ENCODE peak calls at places on chromosome 9, in four cellular contexts. Z is mesendoderm, I is H9, B is H1. F is an unnamed sample.

GRCh38 chr9:73080110-73080683 is 71.5 kb upstream of the ANXA1 start:
- DNase-seq in Z (peak), I (peak), B (no peak), F (no peak)

GRCh38 chr9:33798545-33798944 is 3.2 kb downstream of the PRSS3 start:
- DNase-seq in B (no peak), Z (no peak), I (no peak), F (no peak)

GRCh38 chr9:19522558-19522957 is 113.7 kb downstream of the ACER2 start:
- DNase-seq in I (no peak), B (no peak), Z (no peak), F (no peak)

GRCh38 chr9:15227491-15227890 is 79.5 kb downstream of the TTC39B start:
- DNase-seq in I (no peak), Z (no peak), B (no peak), F (no peak)

GRCh38 chr9:83620841-83621636 is 1.9 kb upstream of the IDNK start:
- DNase-seq in Z (peak), I (peak), B (peak), F (peak)

GRCh38 chr9:113770396-113770795 is 105.7 kb upstream of the ZNF618 start:
- DNase-seq in B (no peak), Z (no peak), I (no peak), F (peak)

GRCh38 chr9:113509463-113509862 is 45.9 kb downstream of the RGS3 start:
- DNase-seq in Z (no peak), B (no peak), I (no peak), F (peak)

GRCh38 chr9:95092321-95093072 is 225.0 kb downstream of the FANCC start:
- DNase-seq in B (no peak), Z (no peak), I (no peak), F (peak)

GRCh38 chr9:134066923-134067851 is 639 bp downstream of the BRD3 start:
- DNase-seq in I (no peak), B (no peak), Z (peak), F (peak)

GRCh38 chr9:135793221-135794056 is 91.5 kb downstream of the KCNT1 start:
- DNase-seq in B (no peak), Z (no peak), I (no peak), F (no peak)

GRCh38 chr9:16830806-16831205 is 39.7 kb downstream of the BNC2 start:
- DNase-seq in I (no peak), B (no peak), Z (no peak), F (no peak)

GRCh38 chr9:111393971-111394370 is 63.9 kb upstream of the OR2K2 start:
- DNase-seq in Z (no peak), I (no peak), B (no peak), F (no peak)

GRCh38 chr9:107704791-107705190 is 215.2 kb upstream of the KLF4 start:
- DNase-seq in I (no peak), B (no peak), Z (no peak), F (no peak)

GRCh38 chr9:16637218-16637617 is 233.3 kb downstream of the BNC2 start:
- DNase-seq in I (no peak), B (no peak), Z (no peak), F (peak)

GRCh38 chr9:15377625-15378252 is 44.9 kb upstream of the SNAPC3 start:
- DNase-seq in I (no peak), B (no peak), Z (peak), F (no peak)

GRCh38 chr9:26131891-26132290 is 453.6 kb upstream of the TUSC1 start:
- DNase-seq in Z (no peak), I (no peak), B (no peak), F (peak)

GRCh38 chr9:70566066-70566465 is 151.6 kb upstream of the KLF9 start:
- DNase-seq in B (no peak), Z (no peak), I (no peak), F (no peak)

GRCh38 chr9:734831-735511 is 106.5 kb upstream of the DMRT1 start:
- DNase-seq in I (no peak), Z (no peak), B (no peak), F (peak)

GRCh38 chr9:78297672-78297961 is 692 bp downstream of the PSAT1 start:
- DNase-seq in I (no peak), Z (no peak), B (no peak), F (peak)

GRCh38 chr9:100098241-100098886 is 436 bp downstream of the ERP44 start:
- DNase-seq in B (peak), I (peak), Z (peak), F (peak)

GRCh38 chr9:97852001-97852398 is 1.0 kb upstream of the FOXE1 start:
- DNase-seq in I (peak), B (peak), Z (no peak), F (no peak)

GRCh38 chr9:13786131-13786530 is 506.6 kb upstream of the MPDZ start:
- DNase-seq in B (no peak), Z (no peak), I (no peak), F (peak)

GRCh38 chr9:21381752-21382339 is 3.4 kb downstream of the IFNA2 start:
- DNase-seq in I (no peak), B (no peak), Z (peak), F (no peak)

GRCh38 chr9:13863112-13863511 is 450.8 kb downstream of the NFIB start:
- DNase-seq in Z (no peak), I (no peak), B (no peak), F (peak)

GRCh38 chr9:136484153-136485048 is 1.6 kb upstream of the SEC16A start:
- DNase-seq in I (no peak), B (no peak), Z (no peak), F (no peak)

DNA sequence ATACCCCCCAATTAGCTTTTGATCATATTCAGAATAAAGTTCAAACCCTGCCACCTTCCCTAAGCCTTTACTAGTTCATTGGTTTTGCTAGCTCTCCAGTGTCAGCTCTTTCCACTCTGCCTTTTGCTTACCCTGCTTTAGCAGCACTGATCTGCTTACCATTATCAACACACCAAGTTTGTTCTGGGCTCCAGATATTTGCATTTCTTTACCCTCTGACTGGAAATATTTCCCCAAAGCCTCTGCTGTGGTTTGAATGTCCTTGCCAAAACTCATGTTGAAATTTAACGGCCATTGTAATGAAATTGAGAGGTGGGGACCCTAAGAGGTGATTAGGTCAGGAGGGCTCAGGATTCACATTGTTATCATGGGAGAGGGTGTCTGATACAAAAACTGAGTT is 99.5 kb downstream of the GCNT1 start:
- DNase-seq in I (no peak), B (no peak), Z (no peak), F (no peak)
- H4K5ac ChIP-seq in I (no peak), B (no peak), Z (no peak), F (no peak)

GRCh38 chr9:126239515-126239914 is 87.1 kb upstream of the MVB12B start:
- DNase-seq in B (no peak), I (no peak), Z (no peak), F (no peak)
- H4K5ac ChIP-seq in B (no peak), I (no peak), Z (no peak), F (no peak)

DNA sequence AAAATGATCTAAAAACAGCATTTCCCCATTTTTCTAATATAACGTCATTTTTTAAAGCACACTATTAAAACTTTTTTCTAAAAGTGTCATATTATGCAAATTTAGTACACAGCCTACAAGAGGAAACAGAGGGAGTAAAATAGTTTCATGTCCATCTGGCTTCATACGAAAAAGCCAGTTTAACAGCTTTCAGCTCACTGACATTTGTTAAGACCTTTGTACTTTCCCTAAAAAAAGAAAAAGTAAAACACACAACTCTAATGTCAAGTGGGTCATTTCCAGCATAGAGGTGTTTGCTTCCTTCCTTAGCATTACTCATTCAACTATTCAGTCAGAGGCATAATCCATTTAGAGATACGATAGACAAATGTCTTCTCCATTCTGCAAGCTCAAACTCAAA is 49.4 kb downstream of the ABHD17B start:
- DNase-seq in Z (no peak), I (no peak), B (no peak), F (no peak)
- H4K5ac ChIP-seq in Z (no peak), I (no peak), B (no peak), F (no peak)

GRCh38 chr9:104138243-104138642 is 44.1 kb downstream of the SMC2 start:
- DNase-seq in Z (no peak), I (no peak), B (no peak), F (no peak)
- H4K5ac ChIP-seq in Z (no peak), I (no peak), B (no peak), F (no peak)

GRCh38 chr9:89954229-89954628 is 349.4 kb downstream of the GADD45G start:
- DNase-seq in Z (no peak), B (no peak), I (no peak), F (no peak)

GRCh38 chr9:89952401-89952800 is 347.6 kb downstream of the GADD45G start:
- DNase-seq in B (no peak), I (no peak), Z (peak), F (peak)

GRCh38 chr9:89949116-89949515 is 344.3 kb downstream of the GADD45G start:
- DNase-seq in I (no peak), B (no peak), Z (peak), F (no peak)

GRCh38 chr9:89953824-89954223 is 349.0 kb downstream of the GADD45G start:
- DNase-seq in B (no peak), Z (no peak), I (no peak), F (no peak)

DNA sequence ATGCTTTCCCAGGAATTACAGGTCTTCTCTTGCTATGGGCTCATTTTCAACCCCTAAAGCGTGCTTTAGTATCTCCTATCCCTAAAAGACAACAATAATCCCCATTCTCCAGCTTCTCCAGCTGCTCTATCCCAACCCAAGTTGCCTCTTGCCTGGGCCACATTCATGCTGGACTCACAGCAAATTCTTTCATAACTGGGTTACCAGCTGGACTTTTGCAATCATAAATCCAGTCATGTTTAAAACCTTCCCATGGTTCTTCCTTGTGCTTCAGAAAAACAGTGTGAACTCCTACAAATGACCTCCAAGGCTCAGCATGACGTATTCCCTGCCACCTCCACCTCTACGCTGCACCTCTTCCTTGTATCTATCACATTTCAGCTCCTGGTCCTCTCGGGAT is 346.9 kb downstream of the GADD45G start:
- DNase-seq in Z (no peak), I (no peak), B (no peak), F (peak)
- H4K5ac ChIP-seq in Z (no peak), I (no peak), B (no peak), F (no peak)

F was measured in IMR-90.